ENCODE peak calls at places on chromosomes 7 and 10, in seven cellular contexts. C is lower lobe of right lung, E is K562, R is astrocyte, W is right cardiac atrium, P is HepG2, X is A673. M is an unnamed sample.

GRCh38 chr7:156617215-156617614 is 23.4 kb upstream of the RNF32 start:
- DNase-seq in W (no peak), R (no peak), P (no peak), E (no peak), C (no peak), X (no peak), M (peak; percentile 61)

GRCh38 chr7:65953890-65954289 is 28.1 kb downstream of the GUSB start:
- DNase-seq in W (no peak), X (no peak), C (no peak), R (no peak), E (no peak), P (no peak), M (no peak)

GRCh38 chr10:24307173-24307572 is 98.2 kb downstream of the KIAA1217 start:
- DNase-seq in P (no peak), C (no peak), W (no peak), E (no peak), R (peak; percentile 55), X (no peak), M (no peak)

GRCh38 chr7:114548576-114548975 is 134.0 kb downstream of the FOXP2 start:
- DNase-seq in P (no peak), X (no peak), R (no peak), W (no peak), E (no peak), C (no peak), M (no peak)

GRCh38 chr10:109591631-109592030 is 331.7 kb downstream of the XPNPEP1 start:
- DNase-seq in P (no peak), R (no peak), C (no peak), X (no peak), E (no peak), W (no peak), M (no peak)

GRCh38 chr10:102745157-102745556 is 1.4 kb downstream of the WBP1L start:
- DNase-seq in P (no peak), W (peak; percentile 26), R (no peak), E (no peak), C (no peak), X (no peak), M (no peak)

GRCh38 chr7:50723888-50724287 is 58.8 kb downstream of the GRB10 start:
- DNase-seq in P (no peak), E (no peak), X (no peak), C (no peak), W (no peak), R (no peak), M (no peak)

GRCh38 chr10:79182763-79183467 is 114.1 kb downstream of the ZMIZ1 start:
- DNase-seq in R (peak; percentile 26), X (no peak), E (no peak), W (peak; percentile 46), P (no peak), C (no peak), M (peak; percentile 86)

GRCh38 chr7:100126931-100127865 is at the start of gene MBLAC1:
- DNase-seq in E (peak; percentile 90), P (peak; percentile 79), W (peak; percentile 93), R (peak; percentile 86), X (peak; percentile 95), C (peak; percentile 88), M (peak; percentile 93)

GRCh38 chr10:97743169-97743945 is 6.4 kb downstream of the ZFYVE27 start:
- DNase-seq in P (no peak), R (no peak), X (no peak), W (no peak), E (peak; percentile 36), C (no peak), M (no peak)

GRCh38 chr7:24728503-24729364 is 28.5 kb downstream of the GSDME start:
- DNase-seq in P (no peak), X (no peak), W (no peak), E (no peak), R (peak; percentile 55), C (no peak), M (no peak)

GRCh38 chr7:24731313-24731712 is 26.0 kb downstream of the GSDME start:
- DNase-seq in E (no peak), C (no peak), P (no peak), X (no peak), W (no peak), R (no peak), M (no peak)

GRCh38 chr7:24728121-24728500 is 29.2 kb downstream of the GSDME start:
- DNase-seq in C (no peak), P (no peak), R (no peak), W (no peak), E (no peak), X (no peak), M (no peak)

GRCh38 chr7:24730018-24730369 is 27.3 kb downstream of the GSDME start:
- DNase-seq in E (no peak), C (no peak), R (no peak), P (no peak), X (no peak), W (no peak), M (no peak)

DNA sequence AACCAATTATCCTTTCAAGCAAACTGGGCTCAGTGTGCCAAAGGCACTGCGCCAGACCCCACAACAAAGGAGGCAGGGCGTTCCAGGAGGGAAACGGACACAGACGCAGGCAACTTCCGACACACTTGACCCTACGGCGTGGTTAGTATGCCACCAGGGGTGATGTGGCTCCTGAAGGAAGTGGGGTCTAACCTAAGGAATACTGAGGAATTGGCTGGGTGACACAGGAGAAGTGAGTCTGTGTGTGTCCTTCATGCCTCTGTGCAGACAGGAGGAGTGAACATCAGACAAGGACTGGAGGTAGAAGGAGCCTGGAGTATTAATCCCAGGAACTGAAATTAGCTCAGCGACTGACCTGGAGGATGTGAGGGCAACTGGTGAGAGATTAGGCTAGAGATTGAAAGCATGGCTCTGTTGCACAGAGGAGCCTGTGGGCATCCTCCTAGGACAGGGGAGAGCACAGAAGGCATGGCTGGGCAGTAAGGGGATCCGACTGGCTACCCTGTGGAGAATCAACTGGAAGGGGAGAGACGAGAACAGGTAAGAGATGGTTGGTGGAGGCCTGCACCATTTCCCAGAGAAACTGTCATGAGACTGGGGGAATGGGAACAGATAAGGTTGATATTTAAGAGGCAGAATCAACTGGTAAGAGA is 27.8 kb downstream of the GSDME start:
- DNase-seq in C (no peak), E (no peak), R (no peak), X (no peak), P (no peak), W (peak; percentile 86), M (no peak)
- H3K27ac ChIP-seq in C (no peak overlapping the region), E (no peak overlapping the region), R (no peak overlapping the region), X (no peak overlapping the region), P (no peak overlapping the region), W (no peak overlapping the region), M (no peak overlapping the region)

GRCh38 chr10:22321831-22322662 is 1.1 kb downstream of the BMI1 start:
- DNase-seq in E (peak; percentile 57), X (no peak), P (no peak), R (peak; percentile 12), W (peak; percentile 74), C (peak; percentile 55), M (no peak)

GRCh38 chr10:22322663-22323160 is 1.8 kb downstream of the BMI1 start:
- DNase-seq in C (no peak), W (no peak), E (no peak), R (no peak), P (no peak), X (no peak), M (no peak)

GRCh38 chr10:22324893-22325271 is 4.0 kb downstream of the BMI1 start:
- DNase-seq in P (no peak), E (no peak), C (no peak), X (no peak), W (no peak), R (no peak), M (no peak)

GRCh38 chr10:22324413-22324812 is 3.5 kb downstream of the BMI1 start:
- DNase-seq in E (no peak), X (no peak), W (no peak), R (no peak), C (no peak), P (no peak), M (no peak)

GRCh38 chr10:22323538-22324305 is 2.8 kb downstream of the BMI1 start:
- DNase-seq in C (no peak), R (no peak), W (no peak), E (no peak), X (no peak), P (no peak), M (no peak)
- H3K27ac ChIP-seq in C (no peak overlapping the region), R (no peak overlapping the region), W (no peak overlapping the region), E (no peak overlapping the region), X (no peak overlapping the region), P (no peak overlapping the region), M (no peak overlapping the region)

GRCh38 chr7:43652364-43652763 is 69.5 kb downstream of the STK17A start:
- DNase-seq in X (no peak), W (no peak), C (no peak), R (no peak), E (no peak), P (no peak), M (no peak)
- H3K27ac ChIP-seq in X (no peak overlapping the region), W (no peak overlapping the region), C (no peak overlapping the region), R (no peak overlapping the region), E (no peak overlapping the region), P (no peak overlapping the region), M (peak overlapping the region; percentile 15)

GRCh38 chr10:47357131-47357582 is 9.0 kb downstream of the RBP3 start:
- DNase-seq in W (no peak), P (no peak), R (no peak), E (no peak), X (no peak), C (no peak), M (no peak)

GRCh38 chr10:47359101-47359500 is 10.9 kb downstream of the RBP3 start:
- DNase-seq in W (no peak), C (no peak), E (no peak), X (no peak), P (no peak), R (no peak), M (no peak)

GRCh38 chr10:47359626-47360418 is 11.7 kb downstream of the RBP3 start:
- DNase-seq in C (no peak), P (no peak), R (no peak), W (no peak), X (no peak), E (no peak), M (no peak)

GRCh38 chr10:47357911-47358310 is 9.7 kb downstream of the RBP3 start:
- DNase-seq in X (no peak), E (no peak), C (no peak), R (no peak), P (no peak), W (no peak), M (no peak)

DNA sequence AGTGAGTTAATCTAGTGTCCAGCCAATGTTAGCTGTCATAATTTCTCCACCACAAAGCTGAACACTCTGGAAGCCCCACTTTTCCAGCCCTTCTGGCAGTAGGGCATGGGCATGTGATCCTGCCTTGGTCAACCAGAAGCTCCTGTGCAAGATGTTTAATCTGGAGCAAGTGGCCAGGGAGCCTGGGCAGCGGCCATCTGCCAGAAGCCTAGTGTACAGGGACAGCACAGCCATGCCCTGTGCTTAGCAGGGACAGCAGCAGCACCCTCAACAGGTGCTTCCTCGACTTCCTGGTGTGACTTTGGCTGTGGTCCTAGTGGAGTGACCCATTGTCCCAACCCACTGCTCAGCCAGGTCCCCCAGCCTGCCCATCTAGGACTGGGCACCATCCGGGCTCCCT is 10.3 kb downstream of the RBP3 start:
- DNase-seq in E (no peak), W (no peak), P (no peak), R (no peak), C (no peak), X (no peak), M (no peak)
- H3K27ac ChIP-seq in E (no peak overlapping the region), W (no peak overlapping the region), P (no peak overlapping the region), R (no peak overlapping the region), C (no peak overlapping the region), X (no peak overlapping the region), M (no peak overlapping the region)

GRCh38 chr7:106064836-106065559 is 47.1 kb downstream of the SYPL1 start:
- DNase-seq in P (peak; percentile 78), X (peak; percentile 76), R (peak; percentile 95), E (peak; percentile 44), W (peak; percentile 92), C (peak; percentile 61), M (peak; percentile 88)
- H3K27ac ChIP-seq in P (peak overlapping the region; percentile 11), X (peak overlapping the region; percentile 13), R (peak overlapping the region; percentile 27), E (no peak overlapping the region), W (peak overlapping the region; percentile 97), C (peak overlapping the region; percentile 66), M (peak overlapping the region; percentile 81)